ENCODE peak calls at places on chromosomes 16 and 17, in six cellular contexts. One of them, this sample, is unnamed.

GRCh38 chr16:49462989-49463371 is 89.4 kb downstream of the C16orf78 start:
- DNase-seq in tibial nerve: no peak
- DNase-seq in lung: no peak
- DNase-seq in GM23338: no peak
- DNase-seq in esophagus squamous epithelium: no peak
- DNase-seq in osteoblast: no peak
- DNase-seq in this sample: no peak

GRCh38 chr16:88768041-88768876 is 16.8 kb downstream of the PIEZO1 start:
- DNase-seq in tibial nerve: no peak
- DNase-seq in lung: peak
- DNase-seq in GM23338: no peak
- DNase-seq in esophagus squamous epithelium: no peak
- DNase-seq in osteoblast: peak
- DNase-seq in this sample: no peak

GRCh38 chr16:31138621-31139578 is 3.4 kb upstream of the PRSS8 start:
- DNase-seq in tibial nerve: no peak
- DNase-seq in lung: peak
- DNase-seq in GM23338: peak
- DNase-seq in esophagus squamous epithelium: no peak
- DNase-seq in osteoblast: peak
- DNase-seq in this sample: peak

GRCh38 chr16:84055366-84055765 is 12.8 kb upstream of the SLC38A8 start:
- DNase-seq in tibial nerve: no peak
- DNase-seq in lung: no peak
- DNase-seq in GM23338: no peak
- DNase-seq in esophagus squamous epithelium: no peak
- DNase-seq in osteoblast: peak
- DNase-seq in this sample: no peak

GRCh38 chr17:57527437-57528083 is 217.5 kb downstream of the CCDC182 start:
- DNase-seq in tibial nerve: no peak
- DNase-seq in lung: no peak
- DNase-seq in GM23338: peak
- DNase-seq in esophagus squamous epithelium: no peak
- DNase-seq in osteoblast: no peak
- DNase-seq in this sample: no peak

GRCh38 chr17:62929320-62929719 is 36.7 kb upstream of the TANC2 start:
- DNase-seq in tibial nerve: no peak
- DNase-seq in lung: no peak
- DNase-seq in GM23338: no peak
- DNase-seq in esophagus squamous epithelium: no peak
- DNase-seq in osteoblast: no peak
- DNase-seq in this sample: no peak

GRCh38 chr17:63689479-63689878 is 10.4 kb downstream of the LIMD2 start:
- DNase-seq in tibial nerve: no peak
- DNase-seq in lung: no peak
- DNase-seq in GM23338: no peak
- DNase-seq in esophagus squamous epithelium: no peak
- DNase-seq in osteoblast: no peak
- DNase-seq in this sample: no peak

GRCh38 chr17:59152925-59153324 is 2.1 kb downstream of the SKA2 start:
- DNase-seq in tibial nerve: no peak
- DNase-seq in lung: no peak
- DNase-seq in GM23338: no peak
- DNase-seq in esophagus squamous epithelium: no peak
- DNase-seq in osteoblast: no peak
- DNase-seq in this sample: no peak

GRCh38 chr16:51666074-51666473 is 515.0 kb upstream of the SALL1 start:
- DNase-seq in tibial nerve: no peak
- DNase-seq in lung: no peak
- DNase-seq in GM23338: no peak
- DNase-seq in esophagus squamous epithelium: no peak
- DNase-seq in osteoblast: no peak
- DNase-seq in this sample: no peak

GRCh38 chr16:1002399-1003161 is 21.0 kb downstream of the SOX8 start:
- DNase-seq in tibial nerve: no peak
- DNase-seq in lung: no peak
- DNase-seq in GM23338: no peak
- DNase-seq in esophagus squamous epithelium: no peak
- DNase-seq in osteoblast: peak
- DNase-seq in this sample: no peak

GRCh38 chr16:81293909-81294802 is 20.6 kb upstream of the GAN start:
- DNase-seq in tibial nerve: no peak
- DNase-seq in lung: no peak
- DNase-seq in GM23338: no peak
- DNase-seq in esophagus squamous epithelium: no peak
- DNase-seq in osteoblast: peak
- DNase-seq in this sample: no peak

GRCh38 chr16:52914428-52914827 is 138.3 kb downstream of the CHD9NB start:
- DNase-seq in tibial nerve: no peak
- DNase-seq in lung: no peak
- DNase-seq in GM23338: peak
- DNase-seq in esophagus squamous epithelium: no peak
- DNase-seq in osteoblast: no peak
- DNase-seq in this sample: no peak
- TF ChIP-seq CTCF in tibial nerve: no peak
- TF ChIP-seq CTCF in lung: no peak
- TF ChIP-seq CTCF in GM23338: peak
- TF ChIP-seq CTCF in esophagus squamous epithelium: no peak
- TF ChIP-seq CTCF in osteoblast: no peak
- TF ChIP-seq CTCF in this sample: no peak

DNA sequence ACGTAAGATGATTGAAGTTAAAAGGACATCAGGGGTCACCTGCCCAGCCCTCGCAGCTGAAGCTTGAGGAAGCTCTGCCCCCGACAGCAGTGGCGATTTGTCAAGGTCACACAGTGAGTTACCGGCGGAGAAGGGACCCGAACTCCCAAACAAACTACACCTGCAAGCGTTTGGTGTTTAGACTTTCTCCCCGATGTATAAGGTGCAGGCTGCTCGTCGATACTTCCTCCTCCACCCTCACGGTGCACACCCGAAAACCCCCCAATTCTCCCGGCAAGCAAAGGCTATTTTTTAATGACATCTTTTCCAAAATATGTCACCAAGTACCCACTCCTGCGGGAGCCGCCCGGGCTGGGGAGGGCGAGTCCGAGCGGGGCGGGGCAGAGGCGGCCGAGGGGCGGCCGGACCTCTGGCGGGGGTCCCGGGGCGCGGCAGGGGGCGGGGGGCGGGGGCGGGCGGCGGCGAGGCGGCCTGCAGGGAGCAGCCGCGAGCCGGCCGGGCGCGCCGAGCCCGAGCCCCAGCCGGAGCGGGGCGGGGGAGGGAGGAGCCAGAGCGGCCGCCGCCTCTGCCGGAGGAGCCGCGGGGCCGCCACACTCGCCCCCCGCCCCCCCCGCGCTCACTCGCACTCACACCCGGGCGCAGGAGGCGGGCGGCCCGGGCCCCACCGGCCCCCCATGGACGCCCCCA is at the start of gene THRA:
- DNase-seq in tibial nerve: peak
- DNase-seq in lung: peak
- DNase-seq in GM23338: peak
- DNase-seq in esophagus squamous epithelium: no peak
- DNase-seq in osteoblast: peak
- DNase-seq in this sample: no peak
- H3K27ac ChIP-seq in tibial nerve: peak
- H3K27ac ChIP-seq in lung: peak
- H3K27ac ChIP-seq in GM23338: no peak
- H3K27ac ChIP-seq in esophagus squamous epithelium: peak
- H3K27ac ChIP-seq in osteoblast: no peak
- H3K27ac ChIP-seq in this sample: peak

GRCh38 chr16:66509576-66509975 is 40.3 kb downstream of the TK2 start:
- DNase-seq in tibial nerve: no peak
- DNase-seq in lung: no peak
- DNase-seq in GM23338: no peak
- DNase-seq in esophagus squamous epithelium: no peak
- DNase-seq in osteoblast: peak
- DNase-seq in this sample: no peak

GRCh38 chr16:66510298-66510697 is 39.6 kb downstream of the TK2 start:
- DNase-seq in tibial nerve: no peak
- DNase-seq in lung: no peak
- DNase-seq in GM23338: no peak
- DNase-seq in esophagus squamous epithelium: no peak
- DNase-seq in osteoblast: peak
- DNase-seq in this sample: no peak

GRCh38 chr16:66510711-66511614 is 39.0 kb downstream of the TK2 start:
- DNase-seq in tibial nerve: no peak
- DNase-seq in lung: peak
- DNase-seq in GM23338: no peak
- DNase-seq in esophagus squamous epithelium: no peak
- DNase-seq in osteoblast: peak
- DNase-seq in this sample: no peak

GRCh38 chr16:66512589-66513404 is 37.1 kb downstream of the TK2 start:
- DNase-seq in tibial nerve: no peak
- DNase-seq in lung: no peak
- DNase-seq in GM23338: no peak
- DNase-seq in esophagus squamous epithelium: no peak
- DNase-seq in osteoblast: peak
- DNase-seq in this sample: no peak

DNA sequence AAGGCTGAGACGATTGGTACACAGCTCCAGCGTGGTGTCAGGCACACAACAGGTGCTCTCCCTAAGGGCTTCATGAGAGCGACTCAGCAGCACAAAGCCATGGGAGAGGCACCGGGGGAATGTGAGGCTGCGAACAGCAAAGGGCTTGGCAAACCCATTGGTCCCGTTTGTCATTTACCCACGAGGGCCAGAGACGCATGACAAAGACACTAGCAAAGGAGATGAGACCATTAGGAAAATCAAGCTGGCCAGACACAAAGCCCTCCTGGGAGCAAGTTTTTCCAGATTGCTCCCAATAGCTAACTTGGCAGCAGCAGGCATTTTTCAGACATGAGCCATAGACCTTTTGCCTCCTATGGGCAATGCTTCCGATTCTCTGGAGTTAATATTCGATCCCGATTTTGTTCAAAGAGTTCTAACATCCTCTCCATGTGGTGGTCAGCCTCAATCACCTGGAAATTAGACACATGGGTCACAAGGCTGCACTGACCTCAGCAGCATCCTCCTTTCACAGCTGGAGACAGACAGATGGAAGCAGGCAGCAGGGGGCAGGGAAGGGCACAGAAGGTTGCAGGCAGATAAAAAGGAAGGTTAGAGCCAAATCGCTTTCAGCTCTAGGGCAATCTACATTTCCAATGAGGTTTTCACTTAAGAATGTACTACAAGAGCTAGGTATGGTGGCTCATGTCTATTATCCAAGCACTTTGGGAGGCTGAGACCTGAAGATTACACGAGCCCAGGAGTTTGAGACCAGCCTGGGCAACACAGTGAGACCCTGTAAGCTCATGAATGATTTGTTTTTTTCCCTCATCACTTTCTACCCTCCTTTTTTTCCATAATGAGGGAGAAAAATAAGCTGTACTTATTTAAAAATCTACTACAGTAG is 38.1 kb downstream of the TK2 start:
- DNase-seq in tibial nerve: no peak
- DNase-seq in lung: no peak
- DNase-seq in GM23338: peak
- DNase-seq in esophagus squamous epithelium: no peak
- DNase-seq in osteoblast: peak
- DNase-seq in this sample: no peak
- TF ChIP-seq CTCF in tibial nerve: no peak
- TF ChIP-seq CTCF in lung: no peak
- TF ChIP-seq CTCF in GM23338: peak
- TF ChIP-seq CTCF in esophagus squamous epithelium: no peak
- TF ChIP-seq CTCF in osteoblast: no peak
- TF ChIP-seq CTCF in this sample: no peak

DNA sequence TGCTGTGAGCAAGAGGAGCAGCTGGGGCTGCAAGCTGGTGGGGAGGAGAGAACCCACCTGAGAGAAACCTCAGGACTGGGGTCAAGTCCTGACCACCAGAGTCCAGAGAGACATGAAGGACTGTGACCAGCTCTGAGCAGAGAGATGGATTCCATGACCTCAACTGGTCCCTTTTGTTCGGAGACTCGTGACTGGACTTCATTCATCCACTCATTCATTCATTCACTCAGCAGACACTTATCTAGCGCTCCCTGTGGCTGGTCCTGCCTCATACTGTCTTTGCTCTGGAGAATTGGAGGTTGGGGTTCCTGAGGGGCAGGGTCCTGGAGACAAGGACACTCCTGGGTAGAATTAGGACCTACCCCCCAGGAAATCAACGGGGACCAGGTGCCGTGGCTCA is 4.0 kb downstream of the ERBB2 start:
- DNase-seq in tibial nerve: no peak
- DNase-seq in lung: no peak
- DNase-seq in GM23338: no peak
- DNase-seq in esophagus squamous epithelium: no peak
- DNase-seq in osteoblast: peak
- DNase-seq in this sample: no peak
- H3K27ac ChIP-seq in tibial nerve: peak
- H3K27ac ChIP-seq in lung: no peak
- H3K27ac ChIP-seq in GM23338: peak
- H3K27ac ChIP-seq in esophagus squamous epithelium: peak
- H3K27ac ChIP-seq in osteoblast: no peak
- H3K27ac ChIP-seq in this sample: peak

GRCh38 chr17:7972131-7972785 is 30.2 kb upstream of the GUCY2D start:
- DNase-seq in tibial nerve: no peak
- DNase-seq in lung: no peak
- DNase-seq in GM23338: no peak
- DNase-seq in esophagus squamous epithelium: no peak
- DNase-seq in osteoblast: no peak
- DNase-seq in this sample: no peak
- TF ChIP-seq CTCF in tibial nerve: no peak
- TF ChIP-seq CTCF in lung: no peak
- TF ChIP-seq CTCF in GM23338: no peak
- TF ChIP-seq CTCF in esophagus squamous epithelium: no peak
- TF ChIP-seq CTCF in osteoblast: peak
- TF ChIP-seq CTCF in this sample: no peak

DNA sequence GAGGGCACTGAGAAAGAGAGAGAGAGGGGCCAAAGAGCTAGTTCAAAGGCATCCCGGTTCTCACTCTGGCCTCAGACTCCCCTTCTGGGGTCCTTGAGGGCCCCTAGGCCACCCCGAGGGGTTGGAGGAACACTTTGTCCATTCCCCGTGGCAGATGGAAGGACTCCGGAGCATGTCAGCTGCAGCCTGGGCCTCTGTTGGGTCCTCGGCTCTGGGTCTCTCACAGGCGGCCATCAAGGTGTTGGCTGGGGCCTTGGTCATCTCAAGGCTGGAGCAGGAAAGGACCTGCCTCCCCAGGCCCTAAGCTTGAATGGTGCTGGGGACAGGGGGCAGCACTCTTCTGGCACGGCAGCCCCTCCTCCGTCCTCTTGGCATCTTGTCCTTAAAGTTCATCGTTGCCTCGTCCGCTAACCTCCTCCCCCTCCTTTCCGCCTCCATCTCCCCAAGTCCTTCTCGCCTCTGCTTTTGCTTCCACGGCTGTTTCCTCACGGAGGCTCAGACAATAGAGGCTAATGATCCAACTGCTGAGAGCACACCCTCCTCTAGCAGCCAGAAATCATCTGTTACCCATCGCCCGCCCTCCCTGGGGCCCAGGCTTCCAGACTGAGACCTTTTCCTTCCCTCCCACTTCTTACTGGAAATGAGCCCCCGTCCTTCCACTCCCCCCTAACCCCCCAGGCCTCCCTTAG is 23.3 kb downstream of the CCR7 start:
- DNase-seq in tibial nerve: peak
- DNase-seq in lung: no peak
- DNase-seq in GM23338: no peak
- DNase-seq in esophagus squamous epithelium: no peak
- DNase-seq in osteoblast: no peak
- DNase-seq in this sample: no peak
- H3K27ac ChIP-seq in tibial nerve: peak
- H3K27ac ChIP-seq in lung: peak
- H3K27ac ChIP-seq in GM23338: no peak
- H3K27ac ChIP-seq in esophagus squamous epithelium: peak
- H3K27ac ChIP-seq in osteoblast: peak
- H3K27ac ChIP-seq in this sample: peak

This sample was measured in thoracic aorta.